ENCODE peak calls at places on chromosome 3, in five cellular contexts. One of them, this sample, is unnamed.
A peak's percentile ranks its signal among the peaks of the same experiment; 100 is the strongest.

GRCh38 chr3:38227989-38228388 is 37.6 kb upstream of the SLC22A13 start:
- DNase-seq in fibroblast of lung: peak; percentile 72
- DNase-seq in choroid plexus epithelial cell: peak; percentile 73
- DNase-seq in GM12865: no peak
- DNase-seq in lower leg skin: no peak
- DNase-seq in this sample: peak; percentile 43

GRCh38 chr3:24579008-24579407 is 84.4 kb upstream of the THRB start:
- DNase-seq in fibroblast of lung: no peak
- DNase-seq in choroid plexus epithelial cell: no peak
- DNase-seq in lower leg skin: no peak
- DNase-seq in GM12865: no peak
- DNase-seq in this sample: no peak

GRCh38 chr3:169232863-169233262 is 430.6 kb downstream of the MECOM start:
- DNase-seq in GM12865: no peak
- DNase-seq in fibroblast of lung: peak; percentile 41
- DNase-seq in choroid plexus epithelial cell: peak; percentile 54
- DNase-seq in lower leg skin: no peak
- DNase-seq in this sample: peak; percentile 78

GRCh38 chr3:42581400-42581708 is 413 bp downstream of the SEC22C start:
- DNase-seq in fibroblast of lung: no peak
- DNase-seq in lower leg skin: no peak
- DNase-seq in choroid plexus epithelial cell: no peak
- DNase-seq in GM12865: no peak
- DNase-seq in this sample: no peak

GRCh38 chr3:138451595-138452162 is 17.3 kb downstream of the ESYT3 start:
- DNase-seq in fibroblast of lung: no peak
- DNase-seq in lower leg skin: peak; percentile 79
- DNase-seq in choroid plexus epithelial cell: no peak
- DNase-seq in GM12865: no peak
- DNase-seq in this sample: no peak

GRCh38 chr3:123833398-123833785 is 50.7 kb downstream of the MYLK start:
- DNase-seq in GM12865: no peak
- DNase-seq in choroid plexus epithelial cell: no peak
- DNase-seq in lower leg skin: no peak
- DNase-seq in fibroblast of lung: peak; percentile 22
- DNase-seq in this sample: no peak

GRCh38 chr3:116849261-116849688 is 139.7 kb downstream of the TUSC7 start:
- DNase-seq in GM12865: no peak
- DNase-seq in choroid plexus epithelial cell: no peak
- DNase-seq in lower leg skin: no peak
- DNase-seq in fibroblast of lung: no peak
- DNase-seq in this sample: no peak

GRCh38 chr3:135513106-135514063 is 452.1 kb upstream of the PPP2R3A start:
- DNase-seq in GM12865: peak; percentile 8
- DNase-seq in choroid plexus epithelial cell: peak; percentile 18
- DNase-seq in lower leg skin: no peak
- DNase-seq in fibroblast of lung: peak; percentile 59
- DNase-seq in this sample: peak; percentile 32

GRCh38 chr3:48500656-48501055 is 3.3 kb downstream of the SHISA5 start:
- DNase-seq in choroid plexus epithelial cell: no peak
- DNase-seq in lower leg skin: no peak
- DNase-seq in GM12865: no peak
- DNase-seq in fibroblast of lung: no peak
- DNase-seq in this sample: no peak

GRCh38 chr3:169754711-169755110 is 10.1 kb downstream of the TERC start:
- DNase-seq in lower leg skin: no peak
- DNase-seq in fibroblast of lung: no peak
- DNase-seq in choroid plexus epithelial cell: no peak
- DNase-seq in GM12865: no peak
- DNase-seq in this sample: no peak

GRCh38 chr3:58336135-58336882 is 3.6 kb downstream of the PXK start:
- DNase-seq in fibroblast of lung: peak; percentile 78
- DNase-seq in choroid plexus epithelial cell: peak; percentile 71
- DNase-seq in lower leg skin: no peak
- DNase-seq in GM12865: no peak
- DNase-seq in this sample: no peak

GRCh38 chr3:192905980-192906678 is 11.5 kb downstream of the MB21D2 start:
- DNase-seq in choroid plexus epithelial cell: no peak
- DNase-seq in lower leg skin: no peak
- DNase-seq in fibroblast of lung: no peak
- DNase-seq in GM12865: no peak
- DNase-seq in this sample: no peak

GRCh38 chr3:127329647-127330285 is 41.9 kb upstream of the PRR20G start:
- DNase-seq in fibroblast of lung: no peak
- DNase-seq in choroid plexus epithelial cell: no peak
- DNase-seq in lower leg skin: no peak
- DNase-seq in GM12865: no peak
- DNase-seq in this sample: no peak

GRCh38 chr3:82130056-82130455 is 368.6 kb upstream of the GBE1 start:
- DNase-seq in choroid plexus epithelial cell: no peak
- DNase-seq in fibroblast of lung: no peak
- DNase-seq in GM12865: peak; percentile 16
- DNase-seq in lower leg skin: no peak
- DNase-seq in this sample: no peak

GRCh38 chr3:24682141-24682547 is 187.5 kb upstream of the THRB start:
- DNase-seq in fibroblast of lung: peak; percentile 35
- DNase-seq in choroid plexus epithelial cell: peak; percentile 94
- DNase-seq in lower leg skin: no peak
- DNase-seq in GM12865: no peak
- DNase-seq in this sample: no peak

GRCh38 chr3:149142647-149143046 is 13.2 kb downstream of the HPS3 start:
- DNase-seq in choroid plexus epithelial cell: no peak
- DNase-seq in GM12865: no peak
- DNase-seq in lower leg skin: no peak
- DNase-seq in fibroblast of lung: no peak
- DNase-seq in this sample: no peak

GRCh38 chr3:3648961-3649360 is 150.3 kb upstream of the LRRN1 start:
- DNase-seq in lower leg skin: no peak
- DNase-seq in fibroblast of lung: no peak
- DNase-seq in GM12865: no peak
- DNase-seq in choroid plexus epithelial cell: no peak
- DNase-seq in this sample: no peak

GRCh38 chr3:187290561-187290960 is 976 bp downstream of the MASP1 start:
- DNase-seq in lower leg skin: no peak
- DNase-seq in GM12865: no peak
- DNase-seq in choroid plexus epithelial cell: no peak
- DNase-seq in fibroblast of lung: no peak
- DNase-seq in this sample: no peak

GRCh38 chr3:187291512-187292132 is at the start of gene MASP1:
- DNase-seq in GM12865: no peak
- DNase-seq in choroid plexus epithelial cell: no peak
- DNase-seq in fibroblast of lung: peak; percentile 17
- DNase-seq in lower leg skin: no peak
- DNase-seq in this sample: no peak

GRCh38 chr3:187292186-187292585 is 649 bp upstream of the MASP1 start:
- DNase-seq in choroid plexus epithelial cell: no peak
- DNase-seq in GM12865: no peak
- DNase-seq in fibroblast of lung: no peak
- DNase-seq in lower leg skin: no peak
- DNase-seq in this sample: no peak

GRCh38 chr3:187292631-187293513 is 1.3 kb upstream of the MASP1 start:
- DNase-seq in GM12865: no peak
- DNase-seq in lower leg skin: no peak
- DNase-seq in fibroblast of lung: no peak
- DNase-seq in choroid plexus epithelial cell: no peak
- DNase-seq in this sample: peak; percentile 16

GRCh38 chr3:187291001-187291511 is 481 bp downstream of the MASP1 start:
- DNase-seq in choroid plexus epithelial cell: peak; percentile 56
- DNase-seq in lower leg skin: no peak
- DNase-seq in GM12865: no peak
- DNase-seq in fibroblast of lung: peak; percentile 40
- DNase-seq in this sample: no peak
- H3K4me3 ChIP-seq in choroid plexus epithelial cell: peak overlapping the region; percentile 5
- H3K4me3 ChIP-seq in lower leg skin: no peak overlapping the region
- H3K4me3 ChIP-seq in GM12865: no peak overlapping the region
- H3K4me3 ChIP-seq in fibroblast of lung: peak overlapping the region; percentile 57
- H3K4me3 ChIP-seq in this sample: peak overlapping the region; percentile 3

GRCh38 chr3:189169728-189170127 is 2.0 kb upstream of the TPRG1 start:
- DNase-seq in lower leg skin: no peak
- DNase-seq in GM12865: no peak
- DNase-seq in choroid plexus epithelial cell: no peak
- DNase-seq in fibroblast of lung: no peak
- DNase-seq in this sample: no peak
- TF ChIP-seq CTCF in lower leg skin: no peak
- TF ChIP-seq CTCF in GM12865: no peak
- TF ChIP-seq CTCF in choroid plexus epithelial cell: peak; percentile 30
- TF ChIP-seq CTCF in fibroblast of lung: no peak
- TF ChIP-seq CTCF in this sample: peak; percentile 1

GRCh38 chr3:114746502-114746901 is 400.6 kb downstream of the ZBTB20 start:
- DNase-seq in fibroblast of lung: no peak
- DNase-seq in choroid plexus epithelial cell: no peak
- DNase-seq in lower leg skin: no peak
- DNase-seq in GM12865: no peak
- DNase-seq in this sample: no peak

GRCh38 chr3:114741066-114741465 is 406.0 kb downstream of the ZBTB20 start:
- DNase-seq in fibroblast of lung: peak; percentile 8
- DNase-seq in choroid plexus epithelial cell: peak; percentile 32
- DNase-seq in lower leg skin: no peak
- DNase-seq in GM12865: no peak
- DNase-seq in this sample: no peak

GRCh38 chr3:114743746-114744145 is 403.3 kb downstream of the ZBTB20 start:
- DNase-seq in GM12865: no peak
- DNase-seq in lower leg skin: no peak
- DNase-seq in fibroblast of lung: no peak
- DNase-seq in choroid plexus epithelial cell: no peak
- DNase-seq in this sample: no peak

GRCh38 chr3:114739627-114740026 is 407.5 kb downstream of the ZBTB20 start:
- DNase-seq in GM12865: no peak
- DNase-seq in choroid plexus epithelial cell: no peak
- DNase-seq in fibroblast of lung: no peak
- DNase-seq in lower leg skin: no peak
- DNase-seq in this sample: no peak

DNA sequence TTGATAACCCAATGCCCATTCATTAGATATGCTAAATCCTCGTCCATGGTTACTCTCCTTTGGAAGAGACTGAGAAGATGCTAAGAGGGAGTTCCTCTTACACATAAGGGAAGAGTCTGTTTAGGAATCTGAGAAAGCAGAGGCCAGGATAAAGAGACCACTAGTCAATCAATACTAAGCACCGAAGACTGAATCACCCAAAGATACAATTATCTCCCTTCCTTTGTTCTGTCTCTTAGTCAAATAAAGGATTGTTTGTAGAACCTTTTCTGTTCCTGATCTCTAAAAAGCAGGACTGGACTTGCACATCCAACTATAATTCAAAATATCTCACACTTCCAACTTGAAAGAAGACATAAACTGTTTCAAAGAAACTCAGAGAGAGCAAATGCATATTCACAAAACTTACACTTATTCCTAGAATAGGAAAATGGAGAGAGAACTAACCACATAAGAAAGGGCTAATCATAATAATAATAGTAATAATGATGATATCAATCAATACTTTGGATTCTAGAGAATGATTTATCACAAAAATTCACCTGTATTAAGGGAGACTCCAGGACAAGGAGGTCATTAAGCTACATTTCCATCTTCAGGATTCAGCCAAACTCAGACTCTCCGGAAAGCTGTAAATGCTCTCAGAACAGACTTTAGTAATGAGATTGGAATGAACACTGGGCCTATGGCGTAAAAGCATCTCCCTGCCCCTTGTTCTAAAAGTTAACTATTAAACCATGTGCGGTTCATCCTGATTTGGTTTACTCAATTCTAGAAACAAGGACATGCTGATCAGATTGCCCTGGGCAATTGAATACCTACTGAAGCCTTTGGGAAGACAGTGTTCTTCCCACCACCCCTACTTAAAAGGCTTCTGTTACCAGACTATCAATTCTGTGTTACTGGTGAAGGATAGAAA is 401.5 kb downstream of the ZBTB20 start:
- DNase-seq in choroid plexus epithelial cell: peak; percentile 78
- DNase-seq in lower leg skin: no peak
- DNase-seq in GM12865: no peak
- DNase-seq in fibroblast of lung: peak; percentile 47
- DNase-seq in this sample: no peak
- H3K4me3 ChIP-seq in choroid plexus epithelial cell: no peak overlapping the region
- H3K4me3 ChIP-seq in lower leg skin: no peak overlapping the region
- H3K4me3 ChIP-seq in GM12865: no peak overlapping the region
- H3K4me3 ChIP-seq in fibroblast of lung: no peak overlapping the region
- H3K4me3 ChIP-seq in this sample: no peak overlapping the region

GRCh38 chr3:119918992-119919933 is 137.4 kb downstream of the NR1I2 start:
- DNase-seq in lower leg skin: no peak
- DNase-seq in choroid plexus epithelial cell: no peak
- DNase-seq in GM12865: no peak
- DNase-seq in fibroblast of lung: peak; percentile 12
- DNase-seq in this sample: no peak
- TF ChIP-seq CTCF in lower leg skin: no peak
- TF ChIP-seq CTCF in choroid plexus epithelial cell: peak; percentile 32
- TF ChIP-seq CTCF in GM12865: no peak
- TF ChIP-seq CTCF in fibroblast of lung: no peak
- TF ChIP-seq CTCF in this sample: peak; percentile 25

DNA sequence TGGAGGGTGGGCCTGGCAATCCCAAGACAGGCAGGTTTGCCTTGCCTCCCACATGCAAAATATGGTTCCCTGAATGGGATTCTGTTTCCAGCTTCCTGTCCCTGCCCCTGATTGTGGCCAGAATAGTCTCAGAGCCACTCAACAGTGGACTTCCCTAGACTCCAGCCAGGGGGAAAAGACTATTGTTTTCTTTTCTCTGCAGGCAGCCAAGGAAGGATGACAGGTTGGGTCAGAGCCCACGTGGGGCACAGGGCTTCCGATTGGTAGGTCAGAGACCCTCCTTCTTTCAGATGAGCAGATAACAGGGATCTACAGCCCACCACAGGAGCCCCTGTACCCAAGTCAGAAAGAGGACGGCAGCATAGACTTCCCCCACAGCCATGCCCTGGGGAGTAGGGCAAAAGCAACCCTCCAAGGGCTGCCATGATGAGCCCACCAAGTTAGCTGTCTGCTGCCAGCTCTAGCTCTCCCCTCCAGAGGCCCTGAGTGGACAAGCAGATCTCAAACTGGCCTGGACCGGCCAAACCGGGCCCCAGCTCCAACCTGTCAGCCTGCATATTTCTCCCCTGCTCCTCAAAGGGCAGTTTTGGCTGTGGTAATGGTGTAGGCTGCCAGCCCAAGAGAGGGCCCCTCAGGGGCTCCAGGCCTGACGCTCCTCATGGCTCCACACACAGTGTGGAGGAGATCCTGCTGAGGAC is 6.3 kb downstream of the TLR9 start:
- DNase-seq in fibroblast of lung: no peak
- DNase-seq in choroid plexus epithelial cell: no peak
- DNase-seq in lower leg skin: no peak
- DNase-seq in GM12865: no peak
- DNase-seq in this sample: no peak
- H3K4me3 ChIP-seq in fibroblast of lung: no peak overlapping the region
- H3K4me3 ChIP-seq in choroid plexus epithelial cell: no peak overlapping the region
- H3K4me3 ChIP-seq in lower leg skin: no peak overlapping the region
- H3K4me3 ChIP-seq in GM12865: no peak overlapping the region
- H3K4me3 ChIP-seq in this sample: no peak overlapping the region